ENCODE peak calls at places on chromosomes 11 and 22, in five cellular contexts. L is K562, K is SK-N-SH, P is GM12878, C is HepG2. Q is an unnamed sample.

GRCh38 chr22:49294656-49295464 is 532.8 kb downstream of the BRD1 start:
- DNase-seq in L (no peak), K (no peak), P (no peak), C (no peak), Q (no peak)

GRCh38 chr11:128807909-128808308 is 59.2 kb downstream of the KCNJ1 start:
- DNase-seq in L (no peak), K (no peak), P (no peak), C (no peak), Q (no peak)

GRCh38 chr22:49717322-49717919 is 110.3 kb downstream of the BRD1 start:
- DNase-seq in L (no peak), K (no peak), P (no peak), C (no peak), Q (no peak)

GRCh38 chr11:11383995-11384394 is 30.9 kb upstream of the CSNK2A3 start:
- DNase-seq in L (no peak), K (no peak), P (no peak), C (no peak), Q (no peak)

GRCh38 chr22:46105494-46106278 is 44.6 kb upstream of the PPARA start:
- DNase-seq in L (no peak), K (no peak), P (no peak), C (peak), Q (no peak)

GRCh38 chr11:8263109-8263768 is 439 bp downstream of the LMO1 start:
- DNase-seq in L (no peak), K (peak), P (no peak), C (no peak), Q (no peak)

GRCh38 chr11:113474362-113475159 is 637 bp downstream of the DRD2 start:
- DNase-seq in L (peak), K (peak), P (no peak), C (peak), Q (no peak)

GRCh38 chr22:36565686-36566085 is 36.7 kb upstream of the EIF3D start:
- DNase-seq in L (no peak), K (no peak), P (no peak), C (no peak), Q (no peak)

GRCh38 chr11:65473275-65473860 is 25.5 kb upstream of the MALAT1 start:
- DNase-seq in L (peak), K (no peak), P (no peak), C (no peak), Q (no peak)

GRCh38 chr11:67640021-67640757 is 626 bp upstream of the TBX10 start:
- DNase-seq in L (peak), K (peak), P (no peak), C (peak), Q (peak)

GRCh38 chr11:15816270-15816871 is 540.0 kb downstream of the SOX6 start:
- DNase-seq in L (no peak), K (no peak), P (no peak), C (no peak), Q (no peak)

GRCh38 chr11:17721242-17721999 is 2.0 kb downstream of the MYOD1 start:
- DNase-seq in L (no peak), K (peak), P (no peak), C (no peak), Q (no peak)

GRCh38 chr11:82980947-82981346 is 79.4 kb downstream of the DDIAS start:
- DNase-seq in L (no peak), K (no peak), P (no peak), C (no peak), Q (no peak)

GRCh38 chr11:82976786-82977185 is 75.2 kb downstream of the DDIAS start:
- DNase-seq in L (no peak), K (no peak), P (no peak), C (no peak), Q (no peak)

GRCh38 chr11:82979824-82980223 is 78.3 kb downstream of the DDIAS start:
- DNase-seq in L (no peak), K (no peak), P (no peak), C (no peak), Q (no peak)

GRCh38 chr11:82980292-82980691 is 78.8 kb downstream of the DDIAS start:
- DNase-seq in L (no peak), K (no peak), P (no peak), C (no peak), Q (peak)

DNA sequence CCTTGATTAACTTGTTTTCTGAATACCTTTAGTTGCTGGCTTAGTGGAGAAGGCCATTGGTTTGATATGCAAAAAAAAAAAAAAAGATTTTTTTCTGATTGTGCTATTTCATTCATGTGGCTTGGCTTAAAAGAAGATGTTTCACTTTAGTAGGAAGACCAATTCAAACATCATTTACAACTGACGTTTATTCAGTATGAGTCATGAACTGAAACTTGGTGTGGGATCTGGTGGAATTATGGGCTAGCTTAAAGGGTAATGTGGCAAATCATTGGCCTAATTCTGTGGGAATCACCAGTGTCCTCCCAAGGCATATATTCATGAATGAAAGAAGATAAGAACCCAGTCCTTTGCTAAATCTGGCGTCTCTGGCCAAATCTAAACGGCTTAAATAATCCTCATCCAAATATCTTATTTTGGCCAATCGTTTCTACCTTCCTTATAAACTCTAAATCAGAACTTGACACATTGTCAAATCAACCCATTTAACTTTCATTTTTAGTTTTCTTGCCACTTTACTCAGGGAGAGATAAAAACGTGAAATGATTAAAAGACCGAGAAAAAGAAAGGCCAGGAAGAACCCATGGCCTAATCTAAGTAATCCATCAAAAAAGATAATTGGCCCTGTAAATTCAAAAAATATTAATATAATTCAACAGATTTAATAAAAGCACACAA is 77.0 kb downstream of the DDIAS start:
- DNase-seq in L (no peak), K (no peak), P (peak), C (peak), Q (no peak)
- TF ChIP-seq ZBTB33 in L (no peak), K (no peak), P (no peak), C (no peak), Q (no peak)

GRCh38 chr11:2838091-2838490 is 47.5 kb downstream of the CDKN1C start:
- DNase-seq in L (no peak), K (no peak), P (no peak), C (no peak), Q (no peak)

GRCh38 chr11:2836335-2837095 is 49.1 kb downstream of the CDKN1C start:
- DNase-seq in L (no peak), K (no peak), P (no peak), C (no peak), Q (no peak)

GRCh38 chr11:2837651-2838050 is 47.9 kb downstream of the CDKN1C start:
- DNase-seq in L (no peak), K (no peak), P (no peak), C (no peak), Q (no peak)

GRCh38 chr11:2835768-2836150 is 49.8 kb downstream of the CDKN1C start:
- DNase-seq in L (no peak), K (no peak), P (no peak), C (no peak), Q (no peak)

GRCh38 chr11:2837096-2837601 is 48.4 kb downstream of the CDKN1C start:
- DNase-seq in L (peak), K (peak), P (no peak), C (peak), Q (peak)
- H3K4me3 ChIP-seq in L (no peak), K (no peak), P (no peak), C (peak), Q (no peak)

GRCh38 chr11:119149371-119150275 is 771 bp downstream of the ABCG4 start:
- DNase-seq in L (no peak), K (peak), P (no peak), C (no peak), Q (no peak)
- TF ChIP-seq ZBTB33 in L (peak), K (no peak), P (no peak), C (no peak), Q (no peak)

GRCh38 chr11:73356979-73357739 is 19.0 kb upstream of the RELT start:
- DNase-seq in L (no peak), K (no peak), P (no peak), C (no peak), Q (no peak)
- H3K4me3 ChIP-seq in L (no peak), K (no peak), P (no peak), C (no peak), Q (no peak)

DNA sequence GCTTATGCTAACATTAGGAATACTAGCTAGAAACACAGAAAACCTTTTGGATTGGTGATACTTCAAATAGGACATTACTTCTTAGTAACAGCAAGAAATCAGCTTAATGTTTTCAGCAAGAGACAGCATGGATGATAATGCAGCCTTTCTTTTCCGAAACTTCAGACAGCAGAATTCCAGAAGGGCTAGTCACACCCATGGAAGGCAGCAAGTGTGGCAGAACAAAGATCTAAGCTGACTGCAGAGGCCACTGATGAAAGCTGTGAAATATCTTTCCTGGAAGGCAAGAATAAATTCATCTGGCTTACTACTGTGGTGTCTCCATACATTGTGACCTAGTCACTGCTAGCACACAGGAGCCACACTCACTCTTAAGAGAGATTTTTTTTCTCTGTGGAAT is 100.3 kb downstream of the CCDC83 start:
- DNase-seq in L (no peak), K (no peak), P (no peak), C (no peak), Q (no peak)
- TF ChIP-seq ZBTB33 in L (no peak), K (no peak), P (no peak), C (no peak), Q (no peak)

GRCh38 chr22:28884754-28885375 is 1.5 kb downstream of the ZNRF3 start:
- DNase-seq in L (peak), K (no peak), P (no peak), C (no peak), Q (no peak)

GRCh38 chr22:28882878-28883656 is at the start of gene ZNRF3:
- DNase-seq in L (peak), K (peak), P (no peak), C (peak), Q (peak)

GRCh38 chr22:28883657-28883916 is 215 bp downstream of the ZNRF3 start:
- DNase-seq in L (no peak), K (no peak), P (no peak), C (no peak), Q (no peak)

GRCh38 chr22:28882545-28882877 is 861 bp upstream of the ZNRF3 start:
- DNase-seq in L (peak), K (peak), P (no peak), C (no peak), Q (peak)

GRCh38 chr22:28883917-28884753 is 763 bp downstream of the ZNRF3 start:
- DNase-seq in L (peak), K (peak), P (no peak), C (no peak), Q (peak)
- H3K4me3 ChIP-seq in L (peak), K (peak), P (no peak), C (peak), Q (peak)

DNA sequence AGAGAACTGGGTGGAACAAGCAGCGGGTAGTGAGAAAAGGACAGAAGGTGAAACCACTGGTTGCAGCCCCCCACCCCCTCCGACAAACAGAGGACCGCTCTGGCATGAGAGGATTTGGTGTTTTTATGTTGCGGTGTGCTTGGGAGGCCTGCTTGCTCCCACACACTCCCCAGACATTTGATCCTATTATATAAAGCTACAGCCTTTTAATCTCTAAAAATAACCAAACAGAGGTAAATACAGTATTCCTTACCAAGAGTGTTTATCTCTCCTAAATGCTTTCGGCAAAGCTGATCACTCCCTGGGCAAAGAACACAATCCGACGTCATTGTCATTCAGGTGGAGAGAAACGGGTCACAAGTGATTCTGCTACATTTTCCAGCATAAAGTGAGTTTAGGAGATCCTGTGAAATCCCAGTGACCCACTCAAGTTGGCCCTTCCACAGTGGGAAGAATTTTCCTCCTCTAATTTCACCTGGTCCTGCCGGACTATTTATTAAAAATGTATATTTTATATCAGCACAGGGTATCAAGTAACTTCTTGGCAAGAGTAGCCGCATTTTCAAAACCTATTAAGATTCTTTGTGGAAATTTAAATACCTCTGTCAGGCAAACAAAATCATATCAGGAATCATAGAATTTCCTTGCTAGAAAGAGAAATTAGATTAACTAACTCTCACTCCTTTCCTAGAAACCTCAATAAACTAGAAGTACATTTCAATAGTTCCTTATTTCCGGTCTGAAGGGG is 9.9 kb downstream of the MN1 start:
- DNase-seq in L (no peak), K (no peak), P (no peak), C (no peak), Q (no peak)
- TF ChIP-seq ZBTB33 in L (no peak), K (no peak), P (no peak), C (no peak), Q (no peak)

Q was measured in HCT116.